ENCODE peak calls at places on chromosomes 7 and 10, in four cellular contexts. V, P, A and S are unnamed samples. For H3K9me3, the result is how much of the 10 kb centered on the place peaks cover.

GRCh38 chr7:127591189-127591588 is 2.3 kb upstream of the FSCN3 start:
- DNase-seq in P (no peak), V (no peak), A (no peak), S (no peak)

GRCh38 chr7:122438001-122438400 is 133.5 kb upstream of the FEZF1 start:
- DNase-seq in A (no peak), P (no peak), V (no peak), S (no peak)

GRCh38 chr10:111261066-111261465 is 184.2 kb downstream of the ADRA2A start:
- DNase-seq in P (no peak), V (no peak), A (no peak), S (no peak)

GRCh38 chr7:139494835-139495568 is 11.5 kb upstream of the KLRG2 start:
- DNase-seq in P (no peak), V (no peak), A (no peak), S (no peak)

GRCh38 chr10:62708569-62708968 is 96.0 kb upstream of the ADO start:
- DNase-seq in A (no peak), P (no peak), V (no peak), S (no peak)

GRCh38 chr10:47260505-47261111 is 39.4 kb upstream of the GDF10 start:
- DNase-seq in P (no peak), A (no peak), V (no peak), S (no peak)

GRCh38 chr10:34168429-34168828 is 646.7 kb downstream of the PARD3 start:
- DNase-seq in P (no peak), V (no peak), A (no peak), S (no peak)

GRCh38 chr7:55474944-55475911 is 97.1 kb downstream of the VOPP1 start:
- DNase-seq in A (no peak), P (peak), V (no peak), S (no peak)

GRCh38 chr10:104201636-104202035 is 30.5 kb downstream of the CFAP43 start:
- DNase-seq in P (no peak), V (no peak), A (no peak), S (no peak)

GRCh38 chr7:112104153-112104552 is 102.0 kb downstream of the DOCK4 start:
- DNase-seq in V (no peak), P (no peak), A (no peak), S (no peak)

GRCh38 chr10:121900443-121901174 is 27.2 kb downstream of the ATE1 start:
- DNase-seq in A (no peak), P (no peak), V (peak), S (no peak)

GRCh38 chr10:84076047-84076388 is 63.3 kb upstream of the GHITM start:
- DNase-seq in V (peak), P (no peak), A (no peak), S (no peak)

GRCh38 chr10:82982110-82982608 is 1107.2 kb downstream of the NRG3 start:
- DNase-seq in A (no peak), V (peak), P (no peak), S (no peak)
- H3K9me3 ChIP-seq in A (under half), V (under half), P (under half), S (under half)

GRCh38 chr7:158076215-158076614 is 511.4 kb downstream of the PTPRN2 start:
- DNase-seq in P (no peak), V (no peak), A (no peak), S (no peak)

GRCh38 chr7:158076656-158077055 is 511.0 kb downstream of the PTPRN2 start:
- DNase-seq in V (no peak), A (no peak), P (no peak), S (no peak)

GRCh38 chr7:158073845-158074840 is 513.5 kb downstream of the PTPRN2 start:
- DNase-seq in P (no peak), V (no peak), A (no peak), S (no peak)

GRCh38 chr7:158075633-158076001 is 512.0 kb downstream of the PTPRN2 start:
- DNase-seq in P (no peak), V (no peak), A (no peak), S (no peak)

GRCh38 chr7:158074896-158075632 is 512.6 kb downstream of the PTPRN2 start:
- DNase-seq in P (no peak), V (no peak), A (no peak), S (no peak)
- H3K9me3 ChIP-seq in P (under half), V (half or more), A (under half), S (under half)

DNA sequence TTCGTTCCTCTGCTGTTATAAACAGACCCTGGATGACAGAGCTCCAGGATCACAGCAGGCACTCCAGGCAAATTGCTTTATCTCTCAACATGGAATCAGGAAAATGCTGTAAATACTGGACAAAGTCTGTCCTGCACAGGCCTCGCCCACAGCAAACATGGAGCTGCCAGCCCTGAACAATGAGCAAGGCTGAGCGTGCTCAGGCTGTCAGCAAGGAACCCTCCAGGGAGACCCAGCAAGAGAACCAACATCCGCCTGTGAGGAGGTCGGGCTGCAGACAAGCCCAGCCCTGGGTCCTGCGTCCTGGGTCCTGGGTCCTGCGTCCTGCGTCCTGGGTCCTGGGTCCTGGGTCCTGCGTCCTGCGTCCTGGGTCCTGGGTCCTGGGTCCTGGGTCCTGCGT is 180.8 kb downstream of the PTPRN2 start:
- DNase-seq in V (no peak), P (no peak), A (no peak), S (no peak)
- H3K9me3 ChIP-seq in V (half or more), P (under half), A (under half), S (under half)

DNA sequence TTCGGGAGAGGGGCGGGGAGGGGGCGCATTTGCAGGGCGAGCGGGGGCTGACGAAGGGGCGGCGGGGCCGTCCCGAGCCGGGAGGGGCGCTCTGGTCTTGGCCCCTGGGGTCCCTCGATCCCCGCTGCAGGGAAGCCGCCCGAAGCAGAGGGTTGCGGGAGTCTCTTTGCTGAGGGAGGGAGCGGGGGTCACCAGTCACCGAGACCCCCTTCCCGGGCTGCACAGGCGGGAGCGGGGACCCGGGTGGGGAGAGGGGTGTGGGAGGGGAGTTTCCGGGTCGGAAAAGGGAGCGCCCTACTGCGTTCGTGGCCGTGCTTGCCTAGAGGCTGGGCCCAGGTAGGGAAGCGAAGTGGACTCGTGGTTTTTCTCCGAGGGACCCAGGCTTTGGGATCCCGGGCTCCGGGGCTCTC is 422 bp downstream of the AP1S1 start:
- DNase-seq in P (no peak), A (no peak), V (no peak), S (no peak)
- H3K9me3 ChIP-seq in P (under half), A (under half), V (under half), S (under half)

DNA sequence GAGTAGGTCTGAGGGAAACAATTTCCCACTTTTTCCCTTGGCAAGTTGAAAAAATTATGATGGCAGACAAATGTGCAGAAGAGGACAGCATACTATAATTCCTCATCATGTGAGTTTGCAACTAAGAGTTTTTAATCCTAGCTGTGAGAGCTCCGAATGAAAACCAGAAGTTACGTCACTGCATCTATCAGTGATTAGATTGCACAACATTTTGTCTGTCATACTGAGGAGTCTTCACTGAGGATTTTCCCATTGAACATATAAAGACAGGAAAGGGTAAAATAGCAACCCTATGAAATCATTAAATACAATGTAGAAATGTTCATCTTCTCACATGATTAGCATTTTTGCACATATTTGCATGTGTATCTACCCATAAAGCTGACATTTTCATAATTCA is 45.8 kb downstream of the ZNF736 start:
- DNase-seq in A (no peak), V (no peak), P (no peak), S (no peak)
- H3K9me3 ChIP-seq in A (half or more), V (under half), P (under half), S (under half)

GRCh38 chr7:158085741-158086695 is 501.6 kb downstream of the PTPRN2 start:
- DNase-seq in A (no peak), V (no peak), P (no peak), S (no peak)
- H3K9me3 ChIP-seq in A (under half), V (half or more), P (under half), S (under half)

GRCh38 chr10:9682812-9683211 is 1334.9 kb upstream of the CELF2 start:
- DNase-seq in V (no peak), P (no peak), A (no peak), S (no peak)
- H3K9me3 ChIP-seq in V (under half), P (under half), A (under half), S (under half)